ENCODE peak calls at places on chromosome 15, in eight cellular contexts. Q, T, A, O, N, W, R and L are unnamed samples.

GRCh38 chr15:44591326-44591725 is 54.4 kb downstream of the EIF3J start:
- DNase-seq in W (no peak), Q (no peak), R (no peak), N (no peak), A (no peak), T (no peak), O (no peak), L (no peak)

GRCh38 chr15:74867562-74868458 is 5.4 kb downstream of the SCAMP2 start:
- DNase-seq in Q (no peak), W (peak), A (no peak), T (no peak), O (no peak), N (no peak), R (no peak), L (no peak)

GRCh38 chr15:70505411-70505919 is 257.9 kb downstream of the UACA start:
- DNase-seq in T (no peak), Q (peak), A (peak), N (no peak), O (no peak), R (no peak), W (no peak), L (no peak)

GRCh38 chr15:28984421-28985375 is 98.9 kb downstream of the APBA2 start:
- DNase-seq in O (peak), A (peak), Q (peak), T (peak), N (no peak), W (no peak), R (peak), L (peak)

GRCh38 chr15:54026891-54027290 is 48.6 kb downstream of the UNC13C start:
- DNase-seq in A (no peak), R (no peak), O (no peak), Q (no peak), W (no peak), N (no peak), T (no peak), L (no peak)

GRCh38 chr15:57112178-57112577 is 193.7 kb downstream of the TCF12 start:
- DNase-seq in O (no peak), N (no peak), T (no peak), W (no peak), R (no peak), A (no peak), Q (no peak), L (no peak)

GRCh38 chr15:86002444-86002843 is 77.2 kb upstream of the AGBL1 start:
- DNase-seq in O (no peak), A (no peak), N (no peak), R (no peak), T (no peak), W (no peak), Q (no peak), L (no peak)

GRCh38 chr15:80106051-80106450 is 46.6 kb downstream of the ZFAND6 start:
- DNase-seq in Q (no peak), A (no peak), W (no peak), R (no peak), T (no peak), N (no peak), O (no peak), L (no peak)

GRCh38 chr15:33201376-33202189 is 7.1 kb upstream of the FMN1 start:
- DNase-seq in W (no peak), T (peak), A (peak), R (no peak), N (peak), Q (peak), O (peak), L (no peak)

GRCh38 chr15:95287774-95288173 is 1042.7 kb upstream of the NR2F2 start:
- DNase-seq in Q (no peak), N (no peak), R (no peak), W (no peak), A (no peak), T (no peak), O (no peak), L (no peak)

GRCh38 chr15:80484312-80484981 is 80.3 kb downstream of the ARNT2 start:
- DNase-seq in N (no peak), Q (no peak), O (no peak), A (no peak), T (no peak), W (no peak), R (no peak), L (no peak)